ENCODE peak calls at places on chromosomes 2 and 18, in four cellular contexts. F is activated CD8-positive, alpha-beta memory T cell treated with anti-CD3 and anti-CD28 coated beads for 24 hours; A is left lobe of liver; G is RWPE1. W is an unnamed sample.

GRCh38 chr2:71901466-71901865 is 246.2 kb downstream of the CYP26B1 start:
- DNase-seq in A (no peak), G (no peak), F (peak), W (no peak)

GRCh38 chr18:52353589-52353988 is 13.6 kb downstream of the DCC start:
- DNase-seq in F (no peak), A (no peak), G (no peak), W (no peak)

GRCh38 chr2:182618672-182619079 is 97.4 kb upstream of the DNAJC10 start:
- DNase-seq in F (no peak), G (no peak), A (no peak), W (no peak)

GRCh38 chr2:10447300-10448207 is 573 bp downstream of the ODC1 start:
- DNase-seq in G (no peak), F (no peak), A (peak), W (no peak)

GRCh38 chr18:77006305-77007175 is 126.0 kb downstream of the MBP start:
- DNase-seq in G (no peak), A (no peak), F (no peak), W (no peak)

GRCh38 chr2:141888987-141889555 is 241.7 kb downstream of the LRP1B start:
- DNase-seq in A (no peak), G (no peak), F (no peak), W (no peak)

GRCh38 chr2:42792087-42792582 is 248 bp downstream of the HAAO start:
- DNase-seq in A (no peak), F (peak), G (no peak), W (no peak)

GRCh38 chr18:49561377-49562193 is at the start of gene LIPG:
- DNase-seq in F (peak), A (peak), G (peak), W (peak)

GRCh38 chr2:196449083-196449482 is 190.4 kb upstream of the CCDC150 start:
- DNase-seq in G (no peak), F (no peak), A (no peak), W (no peak)

GRCh38 chr18:56003651-56004050 is 415.7 kb upstream of the TCF4 start:
- DNase-seq in A (no peak), F (no peak), G (no peak), W (no peak)

GRCh38 chr2:227703961-227704360 is 13.9 kb downstream of the SLC19A3 start:
- DNase-seq in A (no peak), G (peak), F (no peak), W (no peak)

GRCh38 chr2:101820519-101820918 is 123.0 kb downstream of the MAP4K4 start:
- DNase-seq in G (peak), F (no peak), A (no peak), W (no peak)

GRCh38 chr2:222336442-222336841 is 37.6 kb upstream of the PAX3 start:
- DNase-seq in A (no peak), G (no peak), F (no peak), W (no peak)

GRCh38 chr2:79432731-79433146 is 80.1 kb upstream of the CTNNA2 start:
- DNase-seq in A (no peak), F (no peak), G (no peak), W (no peak)

GRCh38 chr2:128282246-128282975 is 36.3 kb downstream of the HS6ST1 start:
- DNase-seq in G (no peak), A (no peak), F (no peak), W (no peak)

GRCh38 chr2:121284424-121285076 is 452 bp downstream of the TFCP2L1 start:
- DNase-seq in F (peak), A (no peak), G (no peak), W (no peak)

GRCh38 chr2:219561179-219562048 is 9.9 kb downstream of the OBSL1 start:
- DNase-seq in G (no peak), A (no peak), F (no peak), W (no peak)

GRCh38 chr18:21865043-21865442 is 124.5 kb downstream of the MIB1 start:
- DNase-seq in A (no peak), G (no peak), F (no peak), W (no peak)

GRCh38 chr2:18626958-18627650 is 37.7 kb upstream of the NT5C1B start:
- DNase-seq in A (no peak), G (no peak), F (no peak), W (no peak)

GRCh38 chr2:207248702-207249355 is 83.1 kb upstream of the KLF7 start:
- DNase-seq in F (no peak), G (no peak), A (no peak), W (no peak)

GRCh38 chr18:23228102-23229051 is 93.1 kb downstream of the CABLES1 start:
- DNase-seq in A (no peak), F (no peak), G (no peak), W (no peak)

GRCh38 chr2:47771211-47771610 is 11.7 kb upstream of the MSH6 start:
- DNase-seq in A (no peak), G (peak), F (no peak), W (no peak)

GRCh38 chr2:55087501-55087900 is 37.2 kb upstream of the RTN4 start:
- DNase-seq in F (no peak), A (no peak), G (no peak), W (no peak)

GRCh38 chr2:231068525-231069222 is 12.0 kb downstream of the PSMD1 start:
- DNase-seq in G (peak), A (no peak), F (no peak), W (no peak)

GRCh38 chr2:158620656-158621055 is 163.9 kb downstream of the PKP4 start:
- DNase-seq in G (no peak), F (no peak), A (no peak), W (no peak)

GRCh38 chr2:111100765-111101162 is 19.9 kb upstream of the BCL2L11 start:
- DNase-seq in A (no peak), F (no peak), G (peak), W (no peak)

GRCh38 chr2:40554665-40555294 is 102.9 kb upstream of the SLC8A1 start:
- DNase-seq in A (peak), G (peak), F (peak), W (no peak)

GRCh38 chr2:203656522-203657287 is 49.7 kb upstream of the CD28 start:
- DNase-seq in F (no peak), G (peak), A (peak), W (no peak)

GRCh38 chr2:73886357-73886756 is 6.5 kb upstream of the ACTG2 start:
- DNase-seq in G (no peak), A (no peak), F (no peak), W (no peak)

GRCh38 chr2:145194671-145195070 is 674.8 kb upstream of the ZEB2 start:
- DNase-seq in F (no peak), G (no peak), A (no peak), W (no peak)

W was measured in type B pancreatic cell.